ENCODE peak calls at places on chromosomes 12 and 14, in four cellular contexts. B is substantia nigra, V is SK-N-MC, I is H9. O is an unnamed sample.
A peak's percentile ranks its signal among the peaks of the same experiment; 100 is the strongest.

GRCh38 chr14:85573406-85573805 is 43.5 kb downstream of the FLRT2 start:
- DNase-seq in V (no peak), I (no peak), B (no peak), O (no peak)

GRCh38 chr14:104290756-104291122 is 152.4 kb downstream of the KIF26A start:
- DNase-seq in I (peak; percentile 28), V (no peak), B (no peak), O (no peak)

GRCh38 chr14:75461755-75462349 is 34.0 kb downstream of the JDP2 start:
- DNase-seq in V (no peak), I (no peak), B (no peak), O (no peak)

GRCh38 chr12:105580841-105581352 is 250.4 kb downstream of the C12orf75 start:
- DNase-seq in V (no peak), B (no peak), I (no peak), O (no peak)

GRCh38 chr12:128715485-128715884 is 108.3 kb downstream of the SLC15A4 start:
- DNase-seq in B (no peak), V (no peak), I (no peak), O (no peak)

GRCh38 chr14:102071283-102071998 is 15.4 kb downstream of the HSP90AA1 start:
- DNase-seq in B (no peak), I (no peak), V (no peak), O (no peak)

GRCh38 chr12:58044966-58045365 is 103.6 kb downstream of the ATP23 start:
- DNase-seq in I (no peak), V (no peak), B (no peak), O (no peak)

GRCh38 chr14:79051009-79051710 is 881.0 kb downstream of the NRXN3 start:
- DNase-seq in B (no peak), V (no peak), I (no peak), O (no peak)

GRCh38 chr12:131088701-131089525 is 135.2 kb downstream of the ADGRD1 start:
- DNase-seq in I (peak; percentile 25), V (no peak), B (no peak), O (no peak)

GRCh38 chr14:102655154-102655553 is 62.7 kb downstream of the RCOR1 start:
- DNase-seq in I (no peak), B (no peak), V (no peak), O (no peak)

GRCh38 chr12:98595152-98595988 is 1.9 kb downstream of the SLC25A3 start:
- DNase-seq in V (no peak), I (no peak), B (no peak), O (no peak)

GRCh38 chr12:11865835-11866234 is 204.9 kb upstream of the BCL2L14 start:
- DNase-seq in I (no peak), B (no peak), V (no peak), O (no peak)

GRCh38 chr12:113891737-113892520 is 74.2 kb downstream of the RBM19 start:
- DNase-seq in B (no peak), I (no peak), V (no peak), O (no peak)

GRCh38 chr12:54383041-54383609 is 1.4 kb downstream of the ZNF385A start:
- DNase-seq in V (no peak), B (no peak), I (no peak), O (no peak)

GRCh38 chr12:55899035-55899434 is 28.7 kb downstream of the PYM1 start:
- DNase-seq in B (no peak), V (no peak), I (no peak), O (no peak)

GRCh38 chr14:101595887-101596721 is 34.8 kb downstream of the DIO3 start:
- DNase-seq in V (no peak), I (no peak), B (no peak), O (peak; percentile 25)

GRCh38 chr14:55454264-55455151 is 14.1 kb upstream of the TBPL2 start:
- DNase-seq in B (peak; percentile 8), V (peak; percentile 87), I (no peak), O (no peak)

GRCh38 chr12:74725154-74725553 is 187.5 kb downstream of the ATXN7L3B start:
- DNase-seq in I (no peak), B (no peak), V (peak; percentile 28), O (no peak)

GRCh38 chr12:48286665-48287064 is 64.1 kb downstream of the ZNF641 start:
- DNase-seq in I (no peak), B (no peak), V (no peak), O (no peak)

GRCh38 chr14:61564623-61565091 is 130.7 kb upstream of the HIF1A start:
- DNase-seq in V (no peak), I (no peak), B (no peak), O (no peak)

GRCh38 chr12:96400631-96401060 is 407 bp upstream of the CDK17 start:
- DNase-seq in V (no peak), I (no peak), B (no peak), O (no peak)
- H3K27ac ChIP-seq in V (peak overlapping the region; percentile 86), I (peak overlapping the region; percentile 7), B (peak overlapping the region; percentile 82), O (peak overlapping the region; percentile 87)

GRCh38 chr14:68967459-68967940 is 11.6 kb downstream of the ACTN1 start:
- DNase-seq in B (no peak), V (no peak), I (no peak), O (no peak)

GRCh38 chr14:68970096-68970612 is 8.9 kb downstream of the ACTN1 start:
- DNase-seq in V (no peak), I (no peak), B (no peak), O (peak; percentile 51)

GRCh38 chr14:68968051-68968450 is 11.1 kb downstream of the ACTN1 start:
- DNase-seq in B (no peak), I (no peak), V (no peak), O (peak; percentile 73)

GRCh38 chr14:68969278-68969677 is 9.8 kb downstream of the ACTN1 start:
- DNase-seq in V (no peak), I (no peak), B (no peak), O (no peak)

DNA sequence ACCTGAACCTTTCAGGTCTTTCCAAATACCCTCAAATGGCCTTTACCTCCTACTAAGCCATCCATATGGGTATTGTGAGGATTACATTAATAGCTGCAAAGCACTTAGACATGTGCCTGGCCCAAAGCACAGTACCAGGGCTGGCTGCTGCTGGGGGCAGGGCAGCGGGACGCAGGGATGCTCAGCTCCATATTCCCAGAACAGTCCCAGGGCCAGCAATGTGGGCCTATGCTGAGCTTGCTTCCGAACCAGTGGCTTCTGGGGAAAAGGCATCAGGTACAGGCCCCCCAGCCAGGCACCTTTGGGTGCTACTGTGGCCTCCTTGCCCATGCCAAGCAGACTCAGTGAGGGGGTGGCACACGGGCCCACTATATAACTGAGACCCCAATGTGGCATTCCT is 10.4 kb downstream of the ACTN1 start:
- DNase-seq in B (no peak), V (no peak), I (no peak), O (no peak)
- H3K27ac ChIP-seq in B (no peak overlapping the region), V (no peak overlapping the region), I (no peak overlapping the region), O (peak overlapping the region; percentile 94)

GRCh38 chr12:9673404-9674225 is 4.1 kb downstream of the CLEC2D start:
- DNase-seq in V (peak; percentile 39), B (no peak), I (peak; percentile 61), O (no peak)

GRCh38 chr12:9667403-9667802 is 2.1 kb upstream of the CLEC2D start:
- DNase-seq in V (no peak), B (no peak), I (no peak), O (no peak)

GRCh38 chr12:9669019-9669326 is 540 bp upstream of the CLEC2D start:
- DNase-seq in I (no peak), V (no peak), B (no peak), O (no peak)

GRCh38 chr12:9668141-9669018 is 1.1 kb upstream of the CLEC2D start:
- DNase-seq in I (no peak), V (no peak), B (no peak), O (no peak)

DNA sequence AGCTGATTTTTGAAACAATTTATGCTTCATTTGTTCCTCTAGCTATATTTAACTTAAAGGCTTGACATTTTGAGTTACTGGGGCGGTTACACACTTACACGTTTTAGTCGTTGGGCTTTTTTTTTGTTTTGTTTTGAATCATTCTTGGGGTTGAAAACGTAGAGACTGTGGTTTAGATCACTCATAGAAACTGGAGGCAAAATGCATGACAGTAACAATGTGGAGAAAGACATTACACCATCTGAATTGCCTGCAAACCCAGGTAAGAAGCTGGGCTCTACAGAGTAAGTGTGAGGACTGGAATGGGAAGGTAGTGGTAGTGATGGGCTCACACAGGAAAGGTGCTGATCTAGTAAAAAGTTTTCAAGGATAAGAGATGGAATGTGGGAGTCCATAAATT is at the start of gene CLEC2D:
- DNase-seq in V (no peak), B (no peak), I (no peak), O (no peak)
- H3K27ac ChIP-seq in V (no peak within 1 kb of the TSS), B (no peak within 1 kb of the TSS), I (no peak within 1 kb of the TSS), O (peak within 1 kb of the TSS; percentile 88)

DNA sequence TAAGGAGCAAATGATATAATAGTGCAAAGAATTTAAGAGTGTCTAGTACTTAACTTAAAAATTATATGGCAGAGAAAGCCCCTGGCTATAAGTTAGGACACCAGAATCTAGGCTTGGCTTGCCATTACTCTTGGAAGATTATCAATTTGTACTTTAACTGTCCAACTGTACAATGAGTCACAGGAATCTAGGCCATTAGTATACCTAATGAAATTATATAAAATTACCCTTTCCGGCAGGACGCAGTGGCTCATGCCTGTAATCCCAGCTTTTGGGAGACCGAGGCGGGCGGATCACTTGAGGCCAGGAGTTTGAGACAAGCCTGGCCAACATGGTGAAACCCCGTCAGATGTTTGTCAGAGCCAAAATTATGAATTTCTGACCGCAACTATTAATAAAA is 691 bp upstream of the OR6S1 start:
- DNase-seq in B (no peak), V (no peak), I (no peak), O (no peak)
- H3K27ac ChIP-seq in B (no peak overlapping the region), V (no peak overlapping the region), I (no peak overlapping the region), O (no peak overlapping the region)

DNA sequence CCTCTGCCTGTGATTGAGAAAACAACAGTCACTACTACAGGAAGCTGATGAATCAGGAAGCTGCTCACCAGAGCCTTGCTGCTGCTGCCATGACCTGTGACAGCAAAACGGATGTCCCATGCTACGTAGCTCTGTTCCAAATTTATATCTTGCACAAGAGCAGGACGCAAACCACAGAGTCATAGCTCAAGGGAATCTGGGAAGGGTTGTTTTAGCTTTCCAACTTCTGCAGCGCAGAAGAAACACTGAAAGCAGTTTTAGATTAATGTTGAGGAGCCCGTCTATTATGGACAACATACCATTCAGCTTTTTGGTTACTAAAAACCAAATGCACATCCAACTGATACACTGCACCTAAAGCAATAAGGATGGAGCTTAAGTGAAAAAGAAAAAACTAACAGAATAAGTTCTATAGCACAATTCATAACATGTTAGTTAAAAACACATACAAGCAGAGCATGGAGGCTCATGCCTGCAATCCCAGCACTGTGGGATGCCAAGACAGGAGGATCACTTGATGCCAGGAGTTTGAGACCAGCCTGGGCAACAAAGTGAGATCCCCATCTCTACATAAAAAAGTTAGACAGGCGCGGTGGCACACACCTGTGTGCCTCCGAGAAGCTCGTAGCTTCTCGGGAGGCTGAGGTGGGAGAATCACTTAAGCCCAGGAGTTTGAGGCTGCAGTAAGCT is 1.7 kb upstream of the ANKRD33 start:
- DNase-seq in I (peak; percentile 44), V (no peak), B (no peak), O (peak; percentile 43)
- H3K27ac ChIP-seq in I (no peak overlapping the region), V (peak overlapping the region; percentile 58), B (no peak overlapping the region), O (no peak overlapping the region)

DNA sequence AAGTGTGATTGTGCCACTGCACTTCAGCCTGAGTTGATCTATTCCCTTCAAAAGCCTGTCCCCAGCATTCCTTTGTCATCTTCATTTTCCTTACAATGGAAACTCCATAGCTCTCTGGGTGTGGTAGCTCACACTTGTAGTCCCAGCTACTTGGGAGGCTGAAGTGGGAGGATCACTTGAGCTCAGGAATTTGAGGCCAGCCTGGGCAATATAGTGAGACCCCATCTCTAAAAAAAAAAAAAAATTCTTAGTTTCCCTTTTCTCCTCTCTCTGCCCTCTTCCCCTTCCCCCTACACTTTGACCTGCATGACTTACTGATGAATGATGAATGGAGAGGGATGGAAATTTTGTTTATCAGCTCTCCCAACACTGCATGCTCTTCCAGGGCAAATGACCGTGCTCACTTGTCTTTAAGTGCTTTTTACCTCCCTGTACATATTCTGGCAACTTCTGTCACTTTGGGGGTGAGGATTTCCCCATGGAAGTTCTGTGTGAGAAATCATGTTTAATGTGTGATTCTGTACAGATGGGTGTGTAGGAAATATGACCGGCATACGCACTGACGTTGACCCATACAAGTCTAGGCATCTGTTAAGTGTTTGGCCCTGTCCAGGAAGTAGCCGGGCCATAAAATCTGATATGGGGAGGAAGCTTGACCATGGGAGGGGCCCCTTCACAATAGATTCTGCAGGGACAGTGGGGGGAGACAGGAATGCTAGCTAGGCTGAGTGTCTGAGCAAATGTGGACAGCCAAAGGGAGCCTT is 65.4 kb downstream of the ZFP36L1 start:
- DNase-seq in I (no peak), B (no peak), V (no peak), O (no peak)
- H3K27ac ChIP-seq in I (no peak overlapping the region), B (no peak overlapping the region), V (no peak overlapping the region), O (no peak overlapping the region)

O was measured in CD4-positive, alpha-beta T cell.